ENCODE peak calls at places on chromosomes 5 and 9, in five cellular contexts. O is GM06990; M is activated naive CD4-positive, alpha-beta T cell treated with anti-CD3 and anti-CD28 coated beads for 36 hours; B is foreskin fibroblast; U is Daoy. I is an unnamed sample.

GRCh38 chr9:133048595-133048994 is 13.2 kb upstream of the CEL start:
- DNase-seq in U (peak), B (peak), M (peak), O (no peak), I (no peak)

GRCh38 chr5:54873696-54874095 is 111.7 kb downstream of the ESM1 start:
- DNase-seq in B (no peak), U (peak), O (no peak), M (no peak), I (no peak)

GRCh38 chr5:128213340-128213739 is 129.8 kb downstream of the SLC12A2 start:
- DNase-seq in U (peak), M (peak), B (peak), O (no peak), I (peak)

GRCh38 chr5:94623877-94624276 is 5.4 kb downstream of the SLF1 start:
- DNase-seq in B (no peak), M (no peak), U (no peak), O (no peak), I (no peak)

GRCh38 chr5:57671371-57671770 is 188.8 kb upstream of the ACTBL2 start:
- DNase-seq in M (no peak), O (no peak), B (no peak), U (no peak), I (no peak)

GRCh38 chr9:137085918-137086530 is 761 bp upstream of the MAN1B1 start:
- DNase-seq in U (peak), B (peak), M (peak), O (peak), I (no peak)

GRCh38 chr9:96176901-96177718 is 124.9 kb downstream of the HSD17B3 start:
- DNase-seq in U (no peak), M (no peak), B (no peak), O (no peak), I (peak)

GRCh38 chr5:138725153-138725884 is 27.9 kb upstream of the CTNNA1 start:
- DNase-seq in U (peak), O (no peak), M (no peak), B (peak), I (peak)

GRCh38 chr9:93267681-93268505 is 84.0 kb downstream of the WNK2 start:
- DNase-seq in B (no peak), O (no peak), U (peak), M (no peak), I (no peak)

GRCh38 chr5:10513501-10514442 is 50.1 kb upstream of the ANKRD33B start:
- DNase-seq in B (peak), O (no peak), M (no peak), U (peak), I (peak)

GRCh38 chr5:126970517-126971017 is 59.8 kb downstream of the MARCHF3 start:
- DNase-seq in U (peak), B (peak), O (no peak), M (no peak), I (peak)

GRCh38 chr5:107669543-107670027 is 1.2 kb downstream of the EFNA5 start:
- DNase-seq in M (no peak), U (peak), O (peak), B (peak), I (peak)

GRCh38 chr9:108786756-108787663 is 68.8 kb downstream of the ACTL7B start:
- DNase-seq in O (no peak), M (no peak), U (peak), B (no peak), I (peak)

GRCh38 chr5:52767766-52768480 is 19.8 kb upstream of the ITGA1 start:
- DNase-seq in M (no peak), B (no peak), O (no peak), U (no peak), I (no peak)